ENCODE peak calls at places on chromosomes 16 and 17, in six cellular contexts. S is HEK293T; C is NCI-H510A treated with DMSO at 0.1 percent for 48 hours; A is effector memory CD4-positive, alpha-beta T cell; U is NCI-H1092 treated with DMSO at 0.1 percent for 48 hours; K is WTC11. H is an unnamed sample.

GRCh38 chr16:84795338-84796053 is 24.3 kb upstream of the CRISPLD2 start:
- DNase-seq in A (no peak), U (no peak), C (no peak), K (no peak), S (no peak), H (no peak)

GRCh38 chr16:1278456-1278855 is 22.6 kb downstream of the TPSD1 start:
- DNase-seq in U (no peak), A (no peak), C (no peak), S (no peak), K (no peak), H (no peak)

GRCh38 chr16:25155553-25156460 is 44.3 kb downstream of the LCMT1 start:
- DNase-seq in C (no peak), U (no peak), A (no peak), K (no peak), S (no peak), H (no peak)

GRCh38 chr17:41464682-41465081 is 2.5 kb downstream of the KRT32 start:
- DNase-seq in U (no peak), C (no peak), A (no peak), K (no peak), S (no peak), H (no peak)

GRCh38 chr17:7806592-7806991 is 27.4 kb upstream of the KDM6B start:
- DNase-seq in C (no peak), K (no peak), A (no peak), S (no peak), U (no peak), H (no peak)

GRCh38 chr16:8262299-8262698 is 328.0 kb downstream of the TMEM114 start:
- DNase-seq in A (no peak), C (no peak), U (no peak), K (no peak), S (no peak), H (no peak)

GRCh38 chr17:82596316-82596715 is 51.9 kb downstream of the WDR45B start:
- DNase-seq in S (no peak), A (no peak), K (no peak), U (no peak), C (no peak), H (no peak)

GRCh38 chr17:28276011-28276410 is 43.0 kb upstream of the TMEM97 start:
- DNase-seq in C (no peak), A (no peak), S (no peak), K (no peak), U (no peak), H (no peak)

GRCh38 chr17:43667506-43668438 is 6.0 kb upstream of the MEOX1 start:
- DNase-seq in U (no peak), A (no peak), C (no peak), K (no peak), S (no peak), H (no peak)

GRCh38 chr17:82358467-82359350 is at the start of gene TEX19:
- DNase-seq in U (peak), S (peak), C (peak), K (no peak), A (no peak), H (peak)

GRCh38 chr17:7352910-7353635 is 1.1 kb downstream of the KCTD11 start:
- DNase-seq in U (no peak), K (no peak), S (no peak), C (no peak), A (no peak), H (no peak)

GRCh38 chr17:80850817-80851216 is 140.8 kb upstream of the CHMP6 start:
- DNase-seq in A (no peak), C (peak), U (peak), S (no peak), K (no peak), H (no peak)

GRCh38 chr17:1592751-1593629 is 30.4 kb upstream of the PITPNA start:
- DNase-seq in C (no peak), S (no peak), U (no peak), K (no peak), A (no peak), H (no peak)

GRCh38 chr16:68281368-68282063 is 17.2 kb downstream of the SLC7A6 start:
- DNase-seq in S (no peak), A (no peak), C (no peak), K (no peak), U (no peak), H (no peak)

GRCh38 chr16:86911311-86911999 is 333.1 kb downstream of the FOXL1 start:
- DNase-seq in C (no peak), A (no peak), U (no peak), S (no peak), K (no peak), H (no peak)

GRCh38 chr17:67364847-67365761 is 1.3 kb downstream of the PSMD12 start:
- DNase-seq in K (no peak), U (no peak), S (no peak), A (no peak), C (no peak), H (no peak)

GRCh38 chr17:229130-229944 is 47.9 kb upstream of the DOC2B start:
- DNase-seq in K (peak), U (no peak), S (no peak), C (no peak), A (no peak), H (no peak)

GRCh38 chr16:3645504-3646347 is 8.8 kb upstream of the DNASE1 start:
- DNase-seq in S (no peak), C (peak), U (no peak), K (peak), A (no peak), H (no peak)

GRCh38 chr17:356671-357434 is 4.2 kb upstream of the RPH3AL start:
- DNase-seq in U (no peak), K (no peak), S (no peak), A (no peak), C (no peak), H (no peak)

GRCh38 chr17:9473716-9474115 is 101.9 kb downstream of the STX8 start:
- DNase-seq in C (no peak), A (no peak), K (no peak), U (no peak), S (no peak), H (no peak)

GRCh38 chr17:81701288-81702071 is 1.7 kb upstream of the MRPL12 start:
- DNase-seq in S (no peak), C (no peak), K (no peak), U (no peak), A (no peak), H (no peak)

GRCh38 chr17:72715906-72716572 is 376.4 kb downstream of the SLC39A11 start:
- DNase-seq in S (no peak), K (no peak), A (no peak), C (no peak), U (no peak), H (no peak)

GRCh38 chr17:19288453-19288852 is 51.3 kb downstream of the EPN2 start:
- DNase-seq in S (no peak), K (peak), U (no peak), A (no peak), C (no peak), H (no peak)

GRCh38 chr16:74447578-74447977 is 26.3 kb upstream of the CLEC18B start:
- DNase-seq in A (no peak), K (no peak), S (no peak), C (no peak), U (no peak), H (no peak)

GRCh38 chr17:69560987-69561441 is 146.5 kb downstream of the MAP2K6 start:
- DNase-seq in U (no peak), C (no peak), K (no peak), S (no peak), A (no peak), H (no peak)

GRCh38 chr17:66275651-66276050 is 26.8 kb upstream of the PRKCA start:
- DNase-seq in S (no peak), K (no peak), C (no peak), A (no peak), U (no peak), H (no peak)

GRCh38 chr16:56353054-56353921 is 72.1 kb downstream of the AMFR start:
- DNase-seq in K (peak), A (no peak), U (no peak), C (no peak), S (no peak), H (no peak)

GRCh38 chr16:89827383-89828198 is 684 bp upstream of the SPIRE2 start:
- DNase-seq in A (no peak), K (peak), S (no peak), U (peak), C (no peak), H (peak)

H was measured in BE2C.